ENCODE peak calls at places on chromosome 22, in nine cellular contexts. K is GM23338; G is activated T-cell treated with anti-CD3 and anti-CD28 coated beads, Interleukin-2, amount 50 U/mL, for 4 hours; I is naive thymus-derived CD8-positive, alpha-beta T cell; U is stimulated activated naive CD8-positive, alpha-beta T cell treated with anti-CD3 and anti-CD28 coated beads, Interleukin-15, Interleukin-2, amounts not matched to agents 100 U/mL and 50 U/mL, for 24 hours; D is activated CD8-positive, alpha-beta T cell treated with anti-CD3 and anti-CD28 coated beads, Interleukin-2, amount 10 ng/mL, durations not matched to agents 7 days and 5 days; J is aorta; F is activated naive CD8-positive, alpha-beta T cell treated with anti-CD3 and anti-CD28 coated beads, Interleukin-2, amount 10 ng/mL, durations not matched to agents 7 days and 5 days; M is left cardiac atrium. Z is an unnamed sample.

GRCh38 chr22:46971776-46972150 is 209.3 kb downstream of the TBC1D22A start:
- ATAC-seq in K (no peak), G (no peak), I (no peak), U (no peak), D (no peak), J (no peak), F (no peak), M (no peak), Z (no peak)

GRCh38 chr22:50315289-50316113 is 8.1 kb upstream of the PLXNB2 start:
- ATAC-seq in K (no peak), G (no peak), I (no peak), U (no peak), D (no peak), J (no peak), F (no peak), M (no peak), Z (peak; percentile 21)

GRCh38 chr22:42217752-42218280 is 52.6 kb downstream of the TCF20 start:
- ATAC-seq in K (peak; percentile 91), G (no peak), I (no peak), U (no peak), D (no peak), J (no peak), F (no peak), M (no peak), Z (no peak)

GRCh38 chr22:19052941-19053551 is 69.2 kb downstream of the DGCR2 start:
- ATAC-seq in K (no peak), G (no peak), I (no peak), U (no peak), D (no peak), J (no peak), F (no peak), M (no peak), Z (no peak)

GRCh38 chr22:38973289-38974169 is 8.6 kb upstream of the APOBEC3B start:
- ATAC-seq in K (peak; percentile 96), G (peak; percentile 80), I (peak; percentile 85), U (no peak), D (peak; percentile 71), J (peak; percentile 63), F (peak; percentile 82), M (peak; percentile 30), Z (no peak)

GRCh38 chr22:40720538-40721256 is 41.4 kb downstream of the MCHR1 start:
- ATAC-seq in K (peak; percentile 16), G (no peak), I (no peak), U (no peak), D (no peak), J (peak; percentile 15), F (no peak), M (peak; percentile 56), Z (no peak)

GRCh38 chr22:20584872-20585639 is 77.6 kb downstream of the MED15 start:
- ATAC-seq in K (no peak), G (no peak), I (no peak), U (no peak), D (no peak), J (no peak), F (no peak), M (peak; percentile 11), Z (no peak)

GRCh38 chr22:37065961-37066360 is 14.4 kb downstream of the KCTD17 start:
- ATAC-seq in K (no peak), G (no peak), I (no peak), U (no peak), D (no peak), J (no peak), F (no peak), M (no peak), Z (no peak)

GRCh38 chr22:37314315-37315046 is 32.2 kb downstream of the CYTH4 start:
- ATAC-seq in K (no peak), G (peak; percentile 27), I (peak; percentile 47), U (peak; percentile 61), D (no peak), J (no peak), F (peak; percentile 49), M (no peak), Z (peak; percentile 75)

GRCh38 chr22:38214248-38215056 is 12.7 kb downstream of the MAFF start:
- ATAC-seq in K (peak; percentile 59), G (peak; percentile 56), I (peak; percentile 81), U (no peak), D (peak; percentile 62), J (peak; percentile 51), F (peak; percentile 61), M (peak; percentile 66), Z (peak; percentile 75)

GRCh38 chr22:39215430-39216142 is 29.2 kb downstream of the PDGFB start:
- ATAC-seq in K (peak; percentile 48), G (peak; percentile 58), I (peak; percentile 91), U (peak; percentile 69), D (no peak), J (no peak), F (peak; percentile 47), M (peak; percentile 12), Z (no peak)

GRCh38 chr22:21858025-21858764 is 9.2 kb downstream of the MAPK1 start:
- ATAC-seq in K (no peak), G (no peak), I (peak; percentile 62), U (no peak), D (peak; percentile 65), J (no peak), F (peak; percentile 65), M (no peak), Z (no peak)

GRCh38 chr22:24421428-24421931 is 5.9 kb upstream of the ADORA2A start:
- ATAC-seq in K (peak; percentile 51), G (peak; percentile 28), I (peak; percentile 31), U (peak; percentile 24), D (no peak), J (no peak), F (peak; percentile 22), M (no peak), Z (peak; percentile 35)

GRCh38 chr22:27874756-27875155 is 44.3 kb downstream of the PITPNB start:
- ATAC-seq in K (no peak), G (no peak), I (no peak), U (no peak), D (no peak), J (no peak), F (no peak), M (no peak), Z (no peak)

GRCh38 chr22:36368359-36368983 is 19.3 kb downstream of the MYH9 start:
- ATAC-seq in K (peak; percentile 81), G (no peak), I (no peak), U (no peak), D (no peak), J (no peak), F (no peak), M (peak; percentile 4), Z (no peak)

GRCh38 chr22:31662668-31663037 is 638 bp upstream of the PISD start:
- ATAC-seq in K (no peak), G (no peak), I (no peak), U (no peak), D (no peak), J (no peak), F (no peak), M (no peak), Z (no peak)

GRCh38 chr22:41300661-41301060 is 664 bp upstream of the ZC3H7B start:
- ATAC-seq in K (no peak), G (no peak), I (no peak), U (no peak), D (no peak), J (no peak), F (no peak), M (no peak), Z (no peak)

GRCh38 chr22:42294034-42294985 is 23.9 kb upstream of the TCF20 start:
- ATAC-seq in K (peak; percentile 69), G (peak; percentile 49), I (peak; percentile 64), U (no peak), D (peak; percentile 61), J (no peak), F (peak; percentile 65), M (peak; percentile 55), Z (no peak)

GRCh38 chr22:21972293-21972779 is 10.3 kb downstream of the TOP3B start:
- ATAC-seq in K (peak; percentile 94), G (peak; percentile 83), I (peak; percentile 78), U (peak; percentile 44), D (peak; percentile 80), J (peak; percentile 51), F (peak; percentile 57), M (peak; percentile 29), Z (no peak)

GRCh38 chr22:44309137-44309536 is 3.6 kb downstream of the SHISAL1 start:
- ATAC-seq in K (no peak), G (no peak), I (no peak), U (no peak), D (no peak), J (peak; percentile 23), F (no peak), M (peak; percentile 87), Z (peak; percentile 2)

GRCh38 chr22:27879923-27880322 is 39.1 kb downstream of the PITPNB start:
- ATAC-seq in K (peak; percentile 81), G (no peak), I (peak; percentile 49), U (peak; percentile 52), D (no peak), J (peak; percentile 69), F (no peak), M (peak; percentile 66), Z (peak; percentile 56)

GRCh38 chr22:35113341-35113740 is 47.4 kb downstream of the ISX start:
- ATAC-seq in K (no peak), G (no peak), I (no peak), U (no peak), D (no peak), J (no peak), F (no peak), M (no peak), Z (no peak)

GRCh38 chr22:33018232-33018864 is 39.8 kb downstream of the SYN3 start:
- ATAC-seq in K (peak; percentile 94), G (no peak), I (no peak), U (no peak), D (no peak), J (peak; percentile 68), F (no peak), M (peak; percentile 88), Z (peak; percentile 69)

GRCh38 chr22:21669026-21669425 is 3.2 kb downstream of the PPIL2 start:
- ATAC-seq in K (no peak), G (no peak), I (no peak), U (no peak), D (no peak), J (no peak), F (no peak), M (no peak), Z (no peak)

GRCh38 chr22:28903080-28903479 is 19.7 kb downstream of the ZNRF3 start:
- ATAC-seq in K (peak; percentile 21), G (no peak), I (no peak), U (no peak), D (no peak), J (peak; percentile 75), F (no peak), M (peak; percentile 62), Z (no peak)

GRCh38 chr22:42064629-42065028 is 6.0 kb downstream of the NAGA start:
- ATAC-seq in K (no peak), G (no peak), I (no peak), U (no peak), D (no peak), J (no peak), F (no peak), M (no peak), Z (no peak)

GRCh38 chr22:46862418-46863324 is 100.2 kb downstream of the TBC1D22A start:
- ATAC-seq in K (no peak), G (no peak), I (no peak), U (no peak), D (no peak), J (no peak), F (no peak), M (no peak), Z (peak; percentile 97)

GRCh38 chr22:38110008-38110862 is at the start of gene BAIAP2L2:
- ATAC-seq in K (peak; percentile 9), G (no peak), I (no peak), U (no peak), D (no peak), J (no peak), F (no peak), M (no peak), Z (no peak)

Z was measured in stimulated activated memory B cell treated with anti-CD40 and anti-IgM and Interleukin-4, amounts not matched to agents 10 μg/mL and 1 μg/mL and 100 μg/mL, for 72 hours.